ENCODE peak calls at places on chromosomes 12 and 14, in six cellular contexts. U is endothelial cell of umbilical vein; F is HCT116; W is PC-9; V is Peyer's patch; G is CD8-positive, alpha-beta T cell. P is an unnamed sample.

GRCh38 chr14:90647469-90647868 is 168.8 kb downstream of the TTC7B start:
- DNase-seq in U (no peak), G (no peak), V (no peak), F (no peak), W (no peak), P (no peak)

GRCh38 chr12:105552056-105552455 is 221.6 kb downstream of the C12orf75 start:
- DNase-seq in F (no peak), U (no peak), G (no peak), V (no peak), W (no peak), P (no peak)

GRCh38 chr12:71174146-71174545 is 16.3 kb upstream of the TSPAN8 start:
- DNase-seq in U (no peak), V (no peak), F (no peak), G (no peak), W (no peak), P (no peak)

GRCh38 chr12:79766705-79767464 is 76.1 kb upstream of the PAWR start:
- DNase-seq in G (no peak), W (no peak), F (no peak), U (peak; percentile 3), V (no peak), P (no peak)

GRCh38 chr12:112682586-112682985 is 109.0 kb upstream of the RPH3A start:
- DNase-seq in U (no peak), F (no peak), G (no peak), W (no peak), V (no peak), P (no peak)

GRCh38 chr14:73763396-73763795 is 49.2 kb upstream of the PNMA1 start:
- DNase-seq in V (no peak), W (no peak), G (no peak), F (no peak), U (no peak), P (peak; percentile 18)

GRCh38 chr12:54598966-54599365 is 10.5 kb upstream of the PPP1R1A start:
- DNase-seq in U (no peak), G (no peak), V (no peak), W (no peak), F (no peak), P (no peak)

GRCh38 chr14:74917200-74917543 is 5.9 kb downstream of the RPS6KL1 start:
- DNase-seq in U (no peak), G (no peak), F (no peak), V (no peak), W (no peak), P (no peak)

GRCh38 chr12:77047341-77048202 is 17.8 kb downstream of the E2F7 start:
- DNase-seq in F (no peak), W (no peak), U (no peak), G (no peak), V (no peak), P (no peak)
- TF ChIP-seq CTCF in F (no peak), W (no peak), U (no peak), G (no peak), V (no peak), P (no peak)

GRCh38 chr12:124332068-124332672 is 37.3 kb downstream of the RFLNA start:
- DNase-seq in G (no peak), V (no peak), W (no peak), U (no peak), F (no peak), P (no peak)
- H3K36me3 ChIP-seq in G (peaks cover 19% of the 10 kb centered on the region), V (peaks cover 94% of the 10 kb centered on the region), W (peaks cover 12% of the 10 kb centered on the region), U (peaks cover 22% of the 10 kb centered on the region), F (peaks cover 5% of the 10 kb centered on the region), P (peaks cover 96% of the 10 kb centered on the region)

GRCh38 chr14:95348395-95349080 is 28.8 kb upstream of the CLMN start:
- DNase-seq in U (no peak), G (no peak), V (no peak), F (no peak), W (no peak), P (no peak)
- TF ChIP-seq CTCF in U (no peak), G (no peak), V (no peak), F (no peak), W (no peak), P (no peak)

GRCh38 chr12:6559500-6559899 is 3.7 kb upstream of the IFFO1 start:
- DNase-seq in V (no peak), U (no peak), G (no peak), F (no peak), W (no peak), P (no peak)
- H3K36me3 ChIP-seq in V (peaks cover 51% of the 10 kb centered on the region), U (peaks cover 22% of the 10 kb centered on the region), G (peaks cover 39% of the 10 kb centered on the region), F (peaks cover 47% of the 10 kb centered on the region), W (peaks cover 58% of the 10 kb centered on the region), P (peaks cover 73% of the 10 kb centered on the region)

GRCh38 chr12:108237272-108237671 is 101.8 kb downstream of the CMKLR1 start:
- DNase-seq in W (no peak), F (peak; percentile 40), V (no peak), U (no peak), G (no peak), P (no peak)
- TF ChIP-seq CTCF in W (peak; percentile 56), F (peak; percentile 44), V (no peak), U (no peak), G (no peak), P (no peak)

DNA sequence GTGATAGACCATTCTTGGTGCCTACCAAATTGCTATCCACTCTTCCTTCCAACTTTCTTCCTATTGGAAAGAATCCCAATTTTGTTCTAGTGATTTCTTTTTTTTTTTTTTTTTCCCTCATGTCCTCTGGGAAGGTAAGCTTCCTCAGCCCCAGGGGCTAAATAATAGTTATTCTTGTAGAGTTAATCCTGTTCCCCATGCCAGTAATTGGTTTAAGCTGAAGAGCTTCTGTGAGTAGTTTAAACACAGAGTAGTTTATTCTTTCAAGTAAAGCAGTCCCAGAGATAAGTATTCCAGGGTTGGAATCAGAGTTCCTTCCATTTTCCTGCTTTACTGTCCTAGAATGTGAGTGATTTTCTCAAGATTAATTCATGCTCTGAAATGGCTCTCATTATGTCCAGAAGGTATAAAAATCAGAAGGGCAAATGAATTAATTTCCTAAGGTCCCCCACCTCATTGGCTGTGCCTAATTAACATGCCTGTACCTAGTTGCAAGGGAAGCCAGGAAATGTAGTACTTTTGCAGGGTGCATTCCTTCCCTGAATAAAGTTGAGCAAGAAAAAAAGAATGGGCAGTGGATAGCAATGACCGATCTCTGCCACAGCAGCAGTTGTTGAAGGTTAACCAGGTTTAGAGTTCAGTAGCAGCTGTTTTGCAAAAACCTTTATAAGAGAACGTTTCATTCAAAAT is 97.8 kb downstream of the PLEKHA5 start:
- DNase-seq in W (no peak), F (no peak), V (no peak), G (no peak), U (no peak), P (no peak)
- H3K36me3 ChIP-seq in W (no peaks in the 10 kb centered on the region), F (no peaks in the 10 kb centered on the region), V (no peaks in the 10 kb centered on the region), G (no peaks in the 10 kb centered on the region), U (no peaks in the 10 kb centered on the region), P (no peaks in the 10 kb centered on the region)

GRCh38 chr12:56636675-56637540 is 6.8 kb upstream of the BAZ2A start:
- DNase-seq in F (peak; percentile 99), V (peak; percentile 100), G (peak; percentile 93), W (peak; percentile 99), U (peak; percentile 99), P (peak; percentile 97)
- TF ChIP-seq CTCF in F (no peak), V (peak; percentile 62), G (peak; percentile 71), W (peak; percentile 71), U (peak; percentile 65), P (peak; percentile 59)

DNA sequence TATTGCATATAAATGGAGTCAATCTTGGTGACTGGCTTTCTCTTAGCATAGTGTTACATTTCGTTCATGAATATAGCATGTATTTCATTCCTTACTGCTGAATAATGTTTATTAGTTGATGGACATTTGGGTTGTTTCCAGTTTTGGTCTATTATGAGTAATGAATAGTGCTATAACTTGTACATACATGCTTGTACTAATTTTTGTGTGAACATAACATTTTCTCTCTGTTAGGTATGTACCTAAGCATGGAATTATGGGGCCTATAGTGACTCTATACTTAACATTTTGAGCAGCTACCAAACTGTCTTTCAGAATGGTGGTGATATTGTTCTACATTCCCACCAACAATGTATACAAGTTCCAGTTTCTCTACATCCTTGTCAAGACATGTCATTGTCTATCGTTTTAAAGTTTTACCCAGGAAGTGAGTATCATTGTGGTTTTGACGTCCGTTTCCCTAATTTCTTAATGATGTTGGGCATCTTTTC is 23.1 kb downstream of the ATP2A2 start:
- DNase-seq in V (no peak), G (no peak), U (peak; percentile 79), W (no peak), F (no peak), P (no peak)
- H3K36me3 ChIP-seq in V (peaks cover 67% of the 10 kb centered on the region), G (peaks cover 12% of the 10 kb centered on the region), U (no peaks in the 10 kb centered on the region), W (peaks cover 43% of the 10 kb centered on the region), F (peaks cover 25% of the 10 kb centered on the region), P (peaks cover 80% of the 10 kb centered on the region)

P was measured in lower lobe of right lung.